ENCODE peak calls at places on chromosomes 5 and 9, in nine cellular contexts. P is NCI-H2029 treated with DMSO at 0.1 percent for 48 hours, V is right atrium auricular region, U is GM23248, S is T47D, B is SW480, R is NCI-H1092, H is iPS DF 19.7, I is GM19239. N is an unnamed sample.

GRCh38 chr9:32419921-32420320 is 35.5 kb downstream of the ACO1 start:
- DNase-seq in P (no peak), V (no peak), U (no peak), S (no peak), B (no peak), R (no peak), H (no peak), I (no peak), N (no peak)

GRCh38 chr9:124004608-124005007 is 7.0 kb upstream of the LHX2 start:
- DNase-seq in P (peak), V (no peak), U (no peak), S (no peak), B (no peak), R (peak), H (no peak), I (no peak), N (no peak)

GRCh38 chr5:174877987-174878386 is 153.6 kb downstream of the MSX2 start:
- DNase-seq in P (no peak), V (no peak), U (no peak), S (no peak), B (no peak), R (no peak), H (no peak), I (no peak), N (no peak)

GRCh38 chr5:1421521-1422341 is 23.5 kb downstream of the SLC6A3 start:
- DNase-seq in P (no peak), V (no peak), U (no peak), S (no peak), B (no peak), R (no peak), H (no peak), I (no peak), N (no peak)

GRCh38 chr9:14423816-14424261 is 109.9 kb upstream of the NFIB start:
- DNase-seq in P (no peak), V (no peak), U (peak), S (no peak), B (peak), R (no peak), H (no peak), I (no peak), N (no peak)

GRCh38 chr5:51095481-51095880 is 287.8 kb upstream of the ISL1 start:
- DNase-seq in P (no peak), V (no peak), U (no peak), S (no peak), B (no peak), R (no peak), H (no peak), I (no peak), N (no peak)

GRCh38 chr9:98328770-98329169 is 73.3 kb upstream of the TBC1D2 start:
- DNase-seq in P (no peak), V (peak), U (no peak), S (no peak), B (no peak), R (no peak), H (no peak), I (no peak), N (no peak)

GRCh38 chr9:138060365-138060764 is 182.8 kb downstream of the CACNA1B start:
- DNase-seq in P (no peak), V (no peak), U (no peak), S (no peak), B (no peak), R (no peak), H (no peak), I (no peak), N (no peak)

GRCh38 chr9:128555180-128555721 is 2.9 kb downstream of the SPTAN1 start:
- DNase-seq in P (no peak), V (no peak), U (peak), S (peak), B (peak), R (no peak), H (no peak), I (no peak), N (no peak)

GRCh38 chr5:150946351-150946905 is 41.6 kb upstream of the ZNF300 start:
- DNase-seq in P (no peak), V (peak), U (peak), S (peak), B (no peak), R (no peak), H (no peak), I (no peak), N (peak)

GRCh38 chr5:95070866-95071265 is 214.0 kb downstream of the MCTP1 start:
- DNase-seq in P (no peak), V (no peak), U (no peak), S (no peak), B (no peak), R (no peak), H (no peak), I (no peak), N (no peak)

GRCh38 chr9:14096182-14096922 is 217.6 kb downstream of the NFIB start:
- DNase-seq in P (peak), V (no peak), U (peak), S (peak), B (no peak), R (no peak), H (no peak), I (no peak), N (no peak)

GRCh38 chr5:132883261-132883834 is 9.9 kb downstream of the LEAP2 start:
- DNase-seq in P (peak), V (peak), U (peak), S (peak), B (peak), R (no peak), H (peak), I (peak), N (peak)

GRCh38 chr9:111483862-111484563 is at the start of gene ECPAS:
- DNase-seq in P (no peak), V (peak), U (peak), S (peak), B (peak), R (peak), H (no peak), I (peak), N (peak)

GRCh38 chr9:76542360-76542759 is 83.4 kb downstream of the GCNT1 start:
- DNase-seq in P (peak), V (no peak), U (no peak), S (peak), B (peak), R (no peak), H (no peak), I (no peak), N (no peak)

GRCh38 chr9:5767968-5768932 is 64.7 kb downstream of the ERMP1 start:
- DNase-seq in P (no peak), V (no peak), U (peak), S (peak), B (no peak), R (no peak), H (no peak), I (no peak), N (no peak)

GRCh38 chr9:90344013-90344412 is 298.6 kb downstream of the DIRAS2 start:
- DNase-seq in P (no peak), V (no peak), U (peak), S (no peak), B (no peak), R (no peak), H (no peak), I (no peak), N (no peak)

GRCh38 chr9:124279531-124280175 is 21.9 kb downstream of the NEK6 start:
- DNase-seq in P (peak), V (no peak), U (no peak), S (no peak), B (no peak), R (no peak), H (no peak), I (no peak), N (no peak)

GRCh38 chr5:79111960-79112702 is 522 bp downstream of the BHMT start:
- DNase-seq in P (no peak), V (no peak), U (peak), S (no peak), B (no peak), R (no peak), H (no peak), I (no peak), N (no peak)

GRCh38 chr5:139246394-139246793 is 47.1 kb upstream of the MATR3 start:
- DNase-seq in P (no peak), V (no peak), U (peak), S (no peak), B (peak), R (no peak), H (no peak), I (no peak), N (no peak)

GRCh38 chr9:126698251-126698650 is 84.5 kb downstream of the LMX1B start:
- DNase-seq in P (no peak), V (no peak), U (no peak), S (no peak), B (no peak), R (no peak), H (no peak), I (no peak), N (no peak)

GRCh38 chr5:36367524-36367923 is 65.8 kb upstream of the RANBP3L start:
- DNase-seq in P (no peak), V (no peak), U (peak), S (peak), B (no peak), R (no peak), H (no peak), I (no peak), N (peak)

GRCh38 chr9:136482046-136482792 is 621 bp downstream of the SEC16A start:
- DNase-seq in P (no peak), V (no peak), U (peak), S (peak), B (peak), R (no peak), H (no peak), I (no peak), N (no peak)

GRCh38 chr9:130446111-130446861 is 1.5 kb downstream of the ASS1 start:
- DNase-seq in P (no peak), V (peak), U (peak), S (peak), B (peak), R (no peak), H (no peak), I (no peak), N (peak)

GRCh38 chr5:160464466-160464797 is 42.8 kb downstream of the PTTG1 start:
- DNase-seq in P (no peak), V (no peak), U (no peak), S (no peak), B (peak), R (no peak), H (no peak), I (no peak), N (no peak)

GRCh38 chr9:14396171-14396570 is 82.2 kb upstream of the NFIB start:
- DNase-seq in P (no peak), V (no peak), U (no peak), S (no peak), B (no peak), R (no peak), H (no peak), I (no peak), N (no peak)

GRCh38 chr9:14205463-14205862 is 108.5 kb downstream of the NFIB start:
- DNase-seq in P (no peak), V (no peak), U (peak), S (no peak), B (no peak), R (no peak), H (no peak), I (no peak), N (no peak)

GRCh38 chr5:53991942-53992341 is 318.4 kb downstream of the ARL15 start:
- DNase-seq in P (no peak), V (no peak), U (peak), S (peak), B (no peak), R (no peak), H (no peak), I (no peak), N (no peak)

GRCh38 chr5:105508519-105508918 is 1945.9 kb upstream of the NUDT12 start:
- DNase-seq in P (no peak), V (no peak), U (no peak), S (no peak), B (no peak), R (no peak), H (no peak), I (no peak), N (no peak)

GRCh38 chr9:89745601-89746376 is 141.0 kb downstream of the GADD45G start:
- DNase-seq in P (no peak), V (no peak), U (no peak), S (no peak), B (no peak), R (no peak), H (no peak), I (no peak), N (no peak)

GRCh38 chr5:88979717-88980116 is 96.7 kb upstream of the MEF2C start:
- DNase-seq in P (no peak), V (no peak), U (no peak), S (no peak), B (no peak), R (no peak), H (no peak), I (no peak), N (no peak)

GRCh38 chr9:32551491-32552049 is 557 bp upstream of the SMIM27 start:
- DNase-seq in P (peak), V (peak), U (peak), S (no peak), B (peak), R (peak), H (no peak), I (no peak), N (no peak)

GRCh38 chr5:69024241-69024651 is 69.6 kb upstream of the SLC30A5 start:
- DNase-seq in P (peak), V (no peak), U (peak), S (peak), B (peak), R (no peak), H (no peak), I (peak), N (no peak)

GRCh38 chr9:84170521-84171141 is 169.9 kb downstream of the SLC28A3 start:
- DNase-seq in P (no peak), V (peak), U (peak), S (peak), B (peak), R (peak), H (no peak), I (no peak), N (peak)

GRCh38 chr9:108640211-108640610 is 215.6 kb downstream of the ACTL7B start:
- DNase-seq in P (no peak), V (no peak), U (peak), S (no peak), B (no peak), R (no peak), H (no peak), I (no peak), N (peak)

GRCh38 chr5:139392678-139393496 is 2.0 kb downstream of the PROB1 start:
- DNase-seq in P (no peak), V (no peak), U (peak), S (no peak), B (peak), R (no peak), H (no peak), I (peak), N (no peak)

GRCh38 chr9:88106492-88106891 is 31.8 kb downstream of the SPATA31C2 start:
- DNase-seq in P (no peak), V (no peak), U (peak), S (peak), B (peak), R (no peak), H (no peak), I (no peak), N (peak)

GRCh38 chr5:139574641-139575312 is 13.6 kb downstream of the UBE2D2 start:
- DNase-seq in P (peak), V (no peak), U (peak), S (peak), B (peak), R (no peak), H (no peak), I (no peak), N (no peak)

GRCh38 chr5:136127560-136127959 is 5.1 kb upstream of the SMAD5 start:
- DNase-seq in P (no peak), V (no peak), U (no peak), S (no peak), B (no peak), R (no peak), H (no peak), I (no peak), N (no peak)